ENCODE peak calls at places on chromosome 18, in four cellular contexts. One of them, this sample, is unnamed.

GRCh38 chr18:49071365-49071764 is 120.6 kb upstream of the SMAD7 start:
- DNase-seq in GDM1: no peak
- DNase-seq in AG09309: no peak
- DNase-seq in GM23338: no peak
- DNase-seq in this sample: no peak

GRCh38 chr18:212780-213179 is 54.4 kb downstream of the USP14 start:
- DNase-seq in GDM1: no peak
- DNase-seq in AG09309: no peak
- DNase-seq in GM23338: no peak
- DNase-seq in this sample: no peak

GRCh38 chr18:26532367-26533340 is 15.7 kb downstream of the KCTD1 start:
- DNase-seq in GDM1: no peak
- DNase-seq in AG09309: no peak
- DNase-seq in GM23338: peak
- DNase-seq in this sample: peak

GRCh38 chr18:50716902-50717301 is 102.9 kb downstream of the MRO start:
- DNase-seq in GDM1: no peak
- DNase-seq in AG09309: no peak
- DNase-seq in GM23338: no peak
- DNase-seq in this sample: no peak

GRCh38 chr18:33201509-33201926 is 239.0 kb downstream of the CCDC178 start:
- DNase-seq in GDM1: no peak
- DNase-seq in AG09309: no peak
- DNase-seq in GM23338: peak
- DNase-seq in this sample: peak

GRCh38 chr18:58230438-58231179 is 186.6 kb downstream of the NEDD4L start:
- DNase-seq in GDM1: no peak
- DNase-seq in AG09309: no peak
- DNase-seq in GM23338: no peak
- DNase-seq in this sample: peak

GRCh38 chr18:44630118-44630517 is 50.6 kb upstream of the SETBP1 start:
- DNase-seq in GDM1: no peak
- DNase-seq in AG09309: no peak
- DNase-seq in GM23338: no peak
- DNase-seq in this sample: no peak

GRCh38 chr18:24725644-24726043 is 265.2 kb downstream of the HRH4 start:
- DNase-seq in GDM1: no peak
- DNase-seq in AG09309: no peak
- DNase-seq in GM23338: no peak
- DNase-seq in this sample: no peak

GRCh38 chr18:32470136-32470712 is 458 bp downstream of the GAREM1 start:
- DNase-seq in GDM1: no peak
- DNase-seq in AG09309: no peak
- DNase-seq in GM23338: peak
- DNase-seq in this sample: peak

GRCh38 chr18:79309572-79310278 is 86.0 kb upstream of the NFATC1 start:
- DNase-seq in GDM1: no peak
- DNase-seq in AG09309: no peak
- DNase-seq in GM23338: no peak
- DNase-seq in this sample: no peak

GRCh38 chr18:51337406-51337805 is 139.9 kb upstream of the MEX3C start:
- DNase-seq in GDM1: no peak
- DNase-seq in AG09309: no peak
- DNase-seq in GM23338: no peak
- DNase-seq in this sample: no peak

GRCh38 chr18:37958499-37958898 is 392.9 kb upstream of the CELF4 start:
- DNase-seq in GDM1: no peak
- DNase-seq in AG09309: no peak
- DNase-seq in GM23338: no peak
- DNase-seq in this sample: no peak

GRCh38 chr18:12246849-12247808 is 7.0 kb upstream of the CIDEA start:
- DNase-seq in GDM1: no peak
- DNase-seq in AG09309: no peak
- DNase-seq in GM23338: peak
- DNase-seq in this sample: peak

GRCh38 chr18:71304856-71305255 is 1016.0 kb downstream of the SOCS6 start:
- DNase-seq in GDM1: no peak
- DNase-seq in AG09309: no peak
- DNase-seq in GM23338: no peak
- DNase-seq in this sample: peak

GRCh38 chr18:76397631-76398030 is 97.4 kb downstream of the ZNF516 start:
- DNase-seq in GDM1: no peak
- DNase-seq in AG09309: no peak
- DNase-seq in GM23338: no peak
- DNase-seq in this sample: no peak

GRCh38 chr18:27061488-27062095 is 123.5 kb downstream of the CHST9 start:
- DNase-seq in GDM1: no peak
- DNase-seq in AG09309: no peak
- DNase-seq in GM23338: no peak
- DNase-seq in this sample: no peak

GRCh38 chr18:58057291-58057965 is 13.4 kb downstream of the NEDD4L start:
- DNase-seq in GDM1: no peak
- DNase-seq in AG09309: no peak
- DNase-seq in GM23338: no peak
- DNase-seq in this sample: peak

GRCh38 chr18:43265465-43265864 is 11.8 kb downstream of the SYT4 start:
- DNase-seq in GDM1: no peak
- DNase-seq in AG09309: no peak
- DNase-seq in GM23338: no peak
- DNase-seq in this sample: no peak

GRCh38 chr18:61569176-61569892 is 236.1 kb downstream of the CDH20 start:
- DNase-seq in GDM1: no peak
- DNase-seq in AG09309: peak
- DNase-seq in GM23338: peak
- DNase-seq in this sample: peak

GRCh38 chr18:245282-245847 is 22.5 kb downstream of the THOC1 start:
- DNase-seq in GDM1: no peak
- DNase-seq in AG09309: no peak
- DNase-seq in GM23338: no peak
- DNase-seq in this sample: no peak